ENCODE peak calls at places on chromosomes 4 and X, in ten cellular contexts. U, Z, Y, M, K, S, D, P, E and G are unnamed samples.

GRCh38 chr4:141028024-141028529 is 105.2 kb downstream of the RNF150 start:
- DNase-seq in M (peak), Z (no peak), E (no peak), K (no peak), D (no peak), P (no peak), U (no peak), S (no peak), Y (no peak), G (no peak)

GRCh38 chr4:6460876-6461275 is 11.5 kb downstream of the PPP2R2C start:
- DNase-seq in E (no peak), S (peak), U (no peak), D (no peak), P (no peak), Z (no peak), M (no peak), K (no peak), Y (no peak), G (peak)

GRCh38 chrX:73562986-73563739 is at the start of gene CHIC1:
- DNase-seq in E (peak), Y (peak), U (peak), D (peak), K (peak), P (no peak), S (peak), M (peak), Z (peak), G (peak)

GRCh38 chr4:146401274-146401673 is 120.5 kb downstream of the SLC10A7 start:
- DNase-seq in Y (no peak), S (no peak), P (no peak), Z (no peak), U (no peak), K (no peak), M (no peak), D (no peak), E (no peak), G (no peak)

GRCh38 chr4:152591361-152591760 is 55.5 kb upstream of the FBXW7 start:
- DNase-seq in E (no peak), U (peak), Z (peak), S (peak), D (peak), K (no peak), Y (peak), P (no peak), M (peak), G (peak)

GRCh38 chr4:72846280-72847111 is 223.0 kb downstream of the COX18 start:
- DNase-seq in D (no peak), Y (no peak), M (no peak), K (no peak), E (no peak), U (no peak), S (no peak), Z (no peak), P (peak), G (no peak)

GRCh38 chrX:109911046-109911445 is 91.9 kb upstream of the TMEM164 start:
- DNase-seq in Z (no peak), E (no peak), U (no peak), S (no peak), M (no peak), D (no peak), K (no peak), P (no peak), Y (no peak), G (no peak)

GRCh38 chr4:7021930-7022658 is 21.1 kb upstream of the TADA2B start:
- DNase-seq in S (no peak), Y (no peak), D (peak), Z (no peak), K (no peak), E (no peak), U (no peak), P (no peak), M (peak), G (no peak)

GRCh38 chr4:101711590-101712255 is 78.8 kb upstream of the BANK1 start:
- DNase-seq in E (no peak), D (no peak), P (no peak), K (no peak), S (no peak), Y (no peak), M (no peak), U (no peak), Z (no peak), G (no peak)

GRCh38 chrX:44306336-44306735 is 37.1 kb downstream of the EFHC2 start:
- DNase-seq in P (no peak), M (peak), Z (no peak), K (no peak), Y (no peak), S (peak), D (no peak), E (no peak), U (no peak), G (no peak)

GRCh38 chrX:130623508-130623907 is 221.7 kb downstream of the RBMX2 start:
- DNase-seq in M (no peak), Z (no peak), P (no peak), S (no peak), D (no peak), E (no peak), Y (no peak), K (no peak), U (no peak), G (no peak)

GRCh38 chr4:92303621-92304027 is at the start of gene GRID2:
- DNase-seq in U (no peak), M (peak), S (no peak), D (no peak), E (no peak), Y (no peak), K (no peak), P (no peak), Z (no peak), G (no peak)

GRCh38 chrX:13469963-13470679 is 99.3 kb upstream of the EGFL6 start:
- DNase-seq in Y (no peak), K (no peak), P (no peak), E (no peak), M (peak), Z (no peak), D (no peak), U (no peak), S (no peak), G (no peak)

GRCh38 chr4:844752-845232 is 18.9 kb upstream of the CPLX1 start:
- DNase-seq in S (no peak), D (no peak), Y (peak), P (no peak), Z (peak), E (no peak), M (no peak), U (no peak), K (no peak), G (no peak)

GRCh38 chrX:40152173-40152705 is 54.5 kb upstream of the BCOR start:
- DNase-seq in U (no peak), S (peak), K (no peak), M (no peak), Z (peak), E (peak), Y (no peak), P (no peak), D (no peak), G (no peak)

GRCh38 chr4:153154010-153154975 is 50.0 kb upstream of the TRIM2 start:
- DNase-seq in K (no peak), E (peak), Y (peak), S (peak), P (no peak), D (no peak), M (peak), U (no peak), Z (no peak), G (no peak)

GRCh38 chr4:159900562-159900961 is 797.7 kb downstream of the RAPGEF2 start:
- DNase-seq in K (no peak), D (no peak), Y (no peak), M (no peak), U (no peak), Z (no peak), E (no peak), S (no peak), P (no peak), G (no peak)
- H3K27ac ChIP-seq in K (no peak), D (no peak), Y (no peak), M (no peak), U (no peak), Z (no peak), E (no peak), S (no peak), P (no peak), G (no peak)

GRCh38 chrX:69605521-69605920 is 10.4 kb upstream of the EDA start:
- DNase-seq in K (no peak), P (no peak), E (no peak), U (no peak), Z (no peak), S (no peak), M (no peak), Y (no peak), D (no peak), G (no peak)
- TF ChIP-seq POLR2A in K (no peak), P (no peak), E (no peak), U (no peak), Z (no peak), S (no peak), M (no peak), Y (no peak), D (no peak), G (no peak)

DNA sequence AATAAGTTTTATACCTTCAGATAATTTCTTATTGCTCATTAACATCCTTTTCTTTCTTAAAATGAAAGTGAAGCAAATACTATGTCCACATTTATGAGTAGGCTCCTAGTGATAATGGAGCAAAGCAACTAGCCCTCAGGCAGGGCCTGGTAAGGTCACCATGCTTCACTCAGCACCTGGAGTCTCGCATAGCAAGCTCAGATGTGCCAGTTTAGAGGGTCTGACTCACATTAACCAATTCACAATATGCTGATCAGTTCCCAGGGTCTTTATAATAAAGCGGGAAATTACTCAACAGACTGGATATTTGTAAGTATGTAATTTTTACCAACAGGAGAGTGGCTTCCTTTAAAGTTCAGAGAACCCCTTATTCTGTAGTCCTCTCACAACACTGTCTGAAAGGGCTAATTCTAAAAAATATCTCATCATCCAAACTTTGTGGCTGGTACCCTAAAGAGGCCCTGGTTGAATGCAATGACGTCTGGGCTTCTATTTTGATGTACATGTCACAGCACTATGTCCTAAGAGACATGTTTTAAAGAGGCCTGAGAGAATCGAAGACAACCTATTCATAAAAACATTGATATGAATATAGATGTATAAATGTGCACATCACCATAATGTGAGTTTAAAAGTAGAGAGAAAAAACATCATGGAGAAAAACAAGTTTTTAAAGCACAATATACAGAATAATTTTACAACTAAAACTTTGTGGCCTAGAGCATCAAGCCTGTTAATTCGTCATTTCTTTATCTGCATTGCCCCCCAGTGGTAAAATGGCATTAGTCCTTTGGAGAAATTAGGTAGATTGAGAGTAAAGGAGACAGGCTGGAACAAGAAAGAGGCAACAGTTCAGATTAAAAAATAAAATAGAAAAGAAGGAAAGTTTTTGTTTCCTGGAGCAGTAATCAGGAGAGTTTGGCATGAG is 44.3 kb downstream of the IL21 start:
- DNase-seq in P (peak), K (no peak), U (peak), S (no peak), Y (no peak), D (no peak), Z (no peak), E (peak), M (peak), G (no peak)
- TF ChIP-seq CTCF in P (peak), K (no peak), U (no peak), S (no peak), Y (no peak), D (no peak), Z (peak), E (peak), M (peak), G (no peak)

DNA sequence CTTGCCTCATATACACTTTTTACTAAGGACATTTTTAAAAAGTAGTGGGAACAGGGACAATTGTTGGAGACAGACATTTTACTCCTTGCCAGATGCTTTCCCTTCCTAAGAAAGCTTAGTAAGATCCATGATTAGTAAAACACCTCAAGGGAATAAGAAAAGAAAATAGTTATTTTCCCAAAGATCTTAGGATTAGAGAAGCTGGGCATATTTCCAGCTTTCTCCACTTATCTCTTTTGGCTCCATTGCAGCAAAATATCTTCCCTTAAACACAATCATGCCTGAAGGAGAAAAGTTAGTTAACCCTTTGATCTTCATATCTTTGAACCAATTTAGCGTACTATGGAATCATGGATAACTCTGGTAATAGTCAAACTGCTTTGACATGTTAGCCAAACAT is 257.9 kb downstream of the PCDH18 start:
- DNase-seq in S (no peak), Y (no peak), Z (no peak), E (no peak), P (no peak), K (no peak), M (peak), D (no peak), U (no peak), G (no peak)
- H3K27ac ChIP-seq in S (no peak), Y (no peak), Z (no peak), E (no peak), P (no peak), K (no peak), M (no peak), D (peak), U (no peak), G (no peak)

DNA sequence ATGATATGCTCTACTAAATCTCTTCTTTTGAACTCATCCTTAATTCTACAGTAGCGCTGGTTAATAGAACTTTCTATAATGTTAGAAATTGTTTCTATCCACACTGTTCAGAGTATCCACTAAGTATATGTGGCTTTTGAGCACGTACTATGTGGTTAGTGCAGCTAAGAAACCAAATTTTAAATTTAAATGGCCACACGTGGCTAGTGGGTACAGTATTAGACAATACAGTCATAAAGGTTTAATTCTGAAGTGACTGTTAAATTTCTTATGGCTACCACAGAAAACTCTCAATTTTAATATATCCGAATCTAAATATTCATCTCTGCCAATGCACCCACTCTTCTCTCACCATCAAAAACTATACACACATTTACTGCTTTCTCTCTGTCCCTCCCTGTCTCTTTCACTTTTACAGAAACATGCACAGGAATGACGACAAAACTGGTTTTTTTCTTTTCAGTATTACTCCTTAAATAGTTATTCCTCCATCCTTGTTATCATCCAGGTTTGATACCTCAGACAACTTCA is 583.9 kb downstream of the KCTD8 start:
- DNase-seq in M (no peak), U (no peak), S (no peak), P (no peak), E (no peak), Z (no peak), K (no peak), Y (no peak), D (no peak), G (no peak)
- TF ChIP-seq POLR2A in M (no peak), U (no peak), S (no peak), P (no peak), E (no peak), Z (no peak), K (no peak), Y (no peak), D (no peak), G (no peak)

DNA sequence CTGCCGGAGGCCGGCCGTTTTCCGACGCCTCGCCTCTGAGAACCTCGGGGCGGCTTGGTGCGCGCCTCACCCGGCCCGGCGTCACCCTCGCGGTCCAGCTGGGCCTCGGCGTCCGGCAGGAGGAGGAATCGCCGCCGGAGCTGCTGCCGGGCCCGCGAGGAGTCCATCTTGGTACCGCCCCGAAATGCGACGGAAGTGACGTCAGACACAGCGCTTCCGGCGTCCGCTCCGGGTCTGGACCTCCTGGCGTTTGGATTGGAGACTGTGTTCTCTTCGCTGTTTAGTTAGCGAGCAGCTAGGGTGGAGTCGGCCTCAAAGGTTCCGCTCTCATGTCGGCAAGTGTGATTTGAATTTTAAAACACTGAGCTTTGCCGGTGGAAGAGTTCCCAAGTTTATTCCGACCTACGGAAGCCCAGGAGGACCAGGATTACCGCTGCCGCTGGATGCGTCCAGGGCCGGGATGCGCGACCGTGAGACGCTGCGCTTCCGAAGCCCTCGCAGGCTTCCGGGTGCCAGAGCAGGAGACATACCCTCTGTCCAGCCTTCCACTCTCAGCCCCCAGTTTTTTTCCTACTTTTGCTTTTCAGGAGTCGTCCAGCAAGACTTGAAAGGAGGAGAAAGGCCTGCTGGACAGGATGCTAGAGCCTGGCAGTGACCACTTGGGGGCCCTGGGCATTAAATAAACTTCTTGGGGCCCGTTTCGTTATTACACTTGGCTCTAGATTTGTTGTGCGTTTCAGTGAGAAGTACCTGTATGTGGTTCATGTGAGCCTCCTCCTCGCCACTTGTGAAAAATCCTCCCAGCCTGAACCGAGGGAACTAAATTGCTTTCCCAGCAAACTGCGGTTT is at the start of gene TMEM128:
- DNase-seq in K (peak), M (peak), Z (peak), S (peak), E (peak), D (peak), Y (peak), U (peak), P (peak), G (peak)
- TF ChIP-seq CTCF in K (peak), M (peak), Z (no peak), S (peak), E (peak), D (peak), Y (peak), U (peak), P (peak), G (no peak)

GRCh38 chr4:174120446-174121142 is 162.9 kb downstream of the FBXO8 start:
- DNase-seq in S (no peak), E (no peak), P (peak), U (peak), Y (peak), Z (no peak), M (peak), D (no peak), K (no peak), G (no peak)
- H3K27ac ChIP-seq in S (peak), E (no peak), P (no peak), U (no peak), Y (no peak), Z (no peak), M (no peak), D (no peak), K (no peak), G (no peak)